ENCODE peak calls at places on chromosomes 4 and X, in five cellular contexts. One of them, this sample, is unnamed.

GRCh38 chr4:112854420-112854819 is 195.0 kb upstream of the ANK2 start:
- DNase-seq in A549: no peak
- DNase-seq in astrocyte: no peak
- DNase-seq in naive thymus-derived CD4-positive, alpha-beta T cell: no peak
- DNase-seq in ovary: no peak
- DNase-seq in this sample: no peak

GRCh38 chr4:24805036-24805435 is 9.7 kb downstream of the SOD3 start:
- DNase-seq in A549: no peak
- DNase-seq in astrocyte: no peak
- DNase-seq in naive thymus-derived CD4-positive, alpha-beta T cell: no peak
- DNase-seq in ovary: no peak
- DNase-seq in this sample: peak; percentile 44

GRCh38 chr4:10066704-10067651 is 45.7 kb upstream of the SLC2A9 start:
- DNase-seq in A549: no peak
- DNase-seq in astrocyte: no peak
- DNase-seq in naive thymus-derived CD4-positive, alpha-beta T cell: no peak
- DNase-seq in ovary: no peak
- DNase-seq in this sample: no peak

GRCh38 chr4:106315476-106315967 is 487 bp downstream of the TBCK start:
- DNase-seq in A549: peak; percentile 12
- DNase-seq in astrocyte: peak; percentile 23
- DNase-seq in naive thymus-derived CD4-positive, alpha-beta T cell: no peak
- DNase-seq in ovary: no peak
- DNase-seq in this sample: peak; percentile 97

GRCh38 chr4:85774000-85774399 is 299.1 kb downstream of the ARHGAP24 start:
- DNase-seq in A549: no peak
- DNase-seq in astrocyte: no peak
- DNase-seq in naive thymus-derived CD4-positive, alpha-beta T cell: no peak
- DNase-seq in ovary: no peak
- DNase-seq in this sample: no peak

GRCh38 chr4:67674098-67674497 is 26.9 kb downstream of the UBA6 start:
- DNase-seq in A549: no peak
- DNase-seq in astrocyte: no peak
- DNase-seq in naive thymus-derived CD4-positive, alpha-beta T cell: no peak
- DNase-seq in ovary: no peak
- DNase-seq in this sample: no peak

GRCh38 chr4:23881052-23881501 is 8.8 kb downstream of the PPARGC1A start:
- DNase-seq in A549: no peak
- DNase-seq in astrocyte: no peak
- DNase-seq in naive thymus-derived CD4-positive, alpha-beta T cell: no peak
- DNase-seq in ovary: no peak
- DNase-seq in this sample: no peak

GRCh38 chr4:54090804-54091623 is 8.9 kb upstream of the GSX2 start:
- DNase-seq in A549: peak; percentile 32
- DNase-seq in astrocyte: no peak
- DNase-seq in naive thymus-derived CD4-positive, alpha-beta T cell: no peak
- DNase-seq in ovary: peak; percentile 37
- DNase-seq in this sample: no peak

GRCh38 chr4:109915385-109916002 is 2.8 kb downstream of the EGF start:
- DNase-seq in A549: no peak
- DNase-seq in astrocyte: no peak
- DNase-seq in naive thymus-derived CD4-positive, alpha-beta T cell: no peak
- DNase-seq in ovary: no peak
- DNase-seq in this sample: no peak
- H3K4me1 ChIP-seq in A549: peaks cover 6% of the 10 kb centered on the region
- H3K4me1 ChIP-seq in astrocyte: peaks cover 6% of the 10 kb centered on the region
- H3K4me1 ChIP-seq in naive thymus-derived CD4-positive, alpha-beta T cell: no peaks in the 10 kb centered on the region
- H3K4me1 ChIP-seq in ovary: no peaks in the 10 kb centered on the region
- H3K4me1 ChIP-seq in this sample: no peaks in the 10 kb centered on the region

DNA sequence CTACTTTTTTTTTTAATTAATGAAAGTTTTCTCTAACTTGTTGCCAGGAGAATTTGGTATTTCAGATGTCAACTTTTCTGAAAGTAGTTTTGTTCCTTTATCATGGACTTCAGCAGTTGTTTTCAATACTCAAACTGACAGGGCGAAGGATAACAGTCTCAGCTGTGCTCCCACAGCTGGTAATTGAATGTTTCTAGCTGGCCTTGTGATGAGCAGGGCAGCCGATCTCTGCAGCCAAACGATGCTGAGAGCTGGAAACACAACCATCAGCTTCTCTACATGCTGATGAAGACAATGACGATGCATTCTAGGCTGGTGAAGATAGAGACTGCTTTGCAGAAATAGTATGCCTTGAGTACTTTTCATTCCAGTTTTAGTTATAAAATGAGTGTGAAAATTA is 130.0 kb upstream of the MAP9 start:
- DNase-seq in A549: no peak
- DNase-seq in astrocyte: no peak
- DNase-seq in naive thymus-derived CD4-positive, alpha-beta T cell: no peak
- DNase-seq in ovary: no peak
- DNase-seq in this sample: no peak
- H3K4me1 ChIP-seq in A549: no peaks in the 10 kb centered on the region
- H3K4me1 ChIP-seq in astrocyte: no peaks in the 10 kb centered on the region
- H3K4me1 ChIP-seq in naive thymus-derived CD4-positive, alpha-beta T cell: no peaks in the 10 kb centered on the region
- H3K4me1 ChIP-seq in ovary: peaks cover 1% of the 10 kb centered on the region
- H3K4me1 ChIP-seq in this sample: no peaks in the 10 kb centered on the region

GRCh38 chrX:115946059-115946458 is 224.5 kb upstream of the AGTR2 start:
- DNase-seq in A549: no peak
- DNase-seq in astrocyte: no peak
- DNase-seq in naive thymus-derived CD4-positive, alpha-beta T cell: no peak
- DNase-seq in ovary: no peak
- DNase-seq in this sample: no peak
- H3K4me1 ChIP-seq in A549: no peaks in the 10 kb centered on the region
- H3K4me1 ChIP-seq in astrocyte: no peaks in the 10 kb centered on the region
- H3K4me1 ChIP-seq in naive thymus-derived CD4-positive, alpha-beta T cell: no peaks in the 10 kb centered on the region
- H3K4me1 ChIP-seq in ovary: no peaks in the 10 kb centered on the region
- H3K4me1 ChIP-seq in this sample: no peaks in the 10 kb centered on the region

GRCh38 chr4:2800691-2801596 is 8.1 kb downstream of the SH3BP2 start:
- DNase-seq in A549: no peak
- DNase-seq in astrocyte: peak; percentile 58
- DNase-seq in naive thymus-derived CD4-positive, alpha-beta T cell: no peak
- DNase-seq in ovary: peak; percentile 78
- DNase-seq in this sample: no peak
- H3K4me1 ChIP-seq in A549: peaks cover 48% of the 10 kb centered on the region
- H3K4me1 ChIP-seq in astrocyte: peaks cover 33% of the 10 kb centered on the region
- H3K4me1 ChIP-seq in naive thymus-derived CD4-positive, alpha-beta T cell: peaks cover 30% of the 10 kb centered on the region
- H3K4me1 ChIP-seq in ovary: peaks cover 18% of the 10 kb centered on the region
- H3K4me1 ChIP-seq in this sample: peaks cover 24% of the 10 kb centered on the region